ENCODE peak calls at places on chromosomes 12 and 14, in four cellular contexts. L is HepG2, V is GM12878, S is Panc1. N is an unnamed sample.

GRCh38 chr12:54959291-54960018 is 25.1 kb downstream of the TESPA1 start:
- ATAC-seq in L (no peak), V (peak; percentile 93), S (no peak), N (no peak)

GRCh38 chr14:55514819-55515470 is 65.1 kb upstream of the KTN1 start:
- ATAC-seq in L (no peak), V (no peak), S (peak; percentile 91), N (no peak)

GRCh38 chr12:107079172-107080011 is 14.0 kb downstream of the CRY1 start:
- ATAC-seq in L (no peak), V (peak; percentile 78), S (no peak), N (no peak)

GRCh38 chr14:36498938-36499337 is 21.1 kb downstream of the NKX2-1 start:
- ATAC-seq in L (no peak), V (no peak), S (no peak), N (no peak)

GRCh38 chr14:66568220-66568619 is 60.3 kb downstream of the GPHN start:
- ATAC-seq in L (no peak), V (no peak), S (no peak), N (no peak)

GRCh38 chr12:32885831-32886230 is 10.7 kb downstream of the PKP2 start:
- ATAC-seq in L (no peak), V (no peak), S (no peak), N (no peak)

GRCh38 chr14:32509632-32510187 is 180.6 kb downstream of the AKAP6 start:
- ATAC-seq in L (peak; percentile 76), V (no peak), S (no peak), N (peak; percentile 93)

GRCh38 chr12:108180255-108181094 is 51.4 kb downstream of the WSCD2 start:
- ATAC-seq in L (no peak), V (peak; percentile 95), S (no peak), N (no peak)

GRCh38 chr12:4562034-4562657 is at the start of gene DYRK4:
- ATAC-seq in L (peak; percentile 99), V (no peak), S (peak; percentile 74), N (peak; percentile 88)

GRCh38 chr14:96206461-96206860 is 1.8 kb downstream of the BDKRB2 start:
- ATAC-seq in L (no peak), V (no peak), S (no peak), N (no peak)

GRCh38 chr14:55383039-55383438 is 28.6 kb downstream of the ATG14 start:
- ATAC-seq in L (no peak), V (no peak), S (no peak), N (no peak)

GRCh38 chr12:81167694-81168093 is 89.8 kb downstream of the ACSS3 start:
- ATAC-seq in L (no peak), V (no peak), S (no peak), N (no peak)

GRCh38 chr14:27391331-27391730 is 793.5 kb upstream of the NOVA1 start:
- ATAC-seq in L (no peak), V (no peak), S (no peak), N (no peak)

GRCh38 chr14:29926701-29927595 is 699 bp downstream of the PRKD1 start:
- ATAC-seq in L (peak; percentile 86), V (no peak), S (peak; percentile 69), N (peak; percentile 57)

GRCh38 chr12:105748806-105749600 is 389.8 kb downstream of the NUAK1 start:
- ATAC-seq in L (no peak), V (no peak), S (no peak), N (peak; percentile 48)

GRCh38 chr14:32327255-32327961 is 1.7 kb upstream of the AKAP6 start:
- ATAC-seq in L (peak; percentile 34), V (no peak), S (no peak), N (no peak)

GRCh38 chr12:2212971-2213869 is 160.4 kb downstream of the CACNA1C start:
- ATAC-seq in L (no peak), V (no peak), S (no peak), N (peak; percentile 35)

GRCh38 chr12:47773858-47774580 is 981 bp downstream of the SLC48A1 start:
- ATAC-seq in L (peak; percentile 40), V (no peak), S (no peak), N (no peak)

GRCh38 chr14:28676481-28676880 is 90.1 kb upstream of the FOXG1 start:
- ATAC-seq in L (no peak), V (no peak), S (peak; percentile 84), N (no peak)

GRCh38 chr14:95835331-95835730 is 41.3 kb upstream of the TUNAR start:
- ATAC-seq in L (no peak), V (peak; percentile 20), S (no peak), N (no peak)

GRCh38 chr14:74763803-74764531 is 851 bp downstream of the YLPM1 start:
- ATAC-seq in L (peak; percentile 6), V (peak; percentile 3), S (peak; percentile 10), N (no peak)

GRCh38 chr12:87813476-87814234 is 215.5 kb downstream of the C12orf50 start:
- ATAC-seq in L (no peak), V (no peak), S (peak; percentile 76), N (no peak)

GRCh38 chr12:23431006-23431405 is 518.5 kb downstream of the SOX5 start:
- ATAC-seq in L (no peak), V (no peak), S (no peak), N (no peak)

GRCh38 chr12:10249690-10250455 is 37.2 kb downstream of the GABARAPL1 start:
- ATAC-seq in L (no peak), V (no peak), S (no peak), N (no peak)

GRCh38 chr12:75720807-75721206 is 209.4 kb upstream of the KRR1 start:
- ATAC-seq in L (peak; percentile 54), V (no peak), S (peak; percentile 72), N (no peak)

GRCh38 chr14:21103710-21104447 is 3.0 kb downstream of the TMEM253 start:
- ATAC-seq in L (peak; percentile 83), V (peak; percentile 93), S (peak; percentile 95), N (peak; percentile 96)

GRCh38 chr12:65474831-65475230 is 196.3 kb downstream of the MSRB3 start:
- ATAC-seq in L (no peak), V (no peak), S (no peak), N (no peak)

GRCh38 chr14:52061380-52061779 is 7.5 kb downstream of the NID2 start:
- ATAC-seq in L (no peak), V (no peak), S (no peak), N (peak; percentile 67)

GRCh38 chr12:53062977-53063707 is 13.3 kb downstream of the TNS2 start:
- ATAC-seq in L (no peak), V (no peak), S (no peak), N (no peak)
- TF ChIP-seq POLR2AphosphoS5 in L (no peak), V (no peak), S (no peak), N (no peak)

GRCh38 chr12:11882301-11883019 is 188.3 kb upstream of the BCL2L14 start:
- ATAC-seq in L (no peak), V (peak; percentile 82), S (no peak), N (no peak)
- H3K4me1 ChIP-seq in L (peaks cover 70% of the 10 kb centered on the region), V (peaks cover 26% of the 10 kb centered on the region), S (no peaks in the 10 kb centered on the region), N (peaks cover 14% of the 10 kb centered on the region)

DNA sequence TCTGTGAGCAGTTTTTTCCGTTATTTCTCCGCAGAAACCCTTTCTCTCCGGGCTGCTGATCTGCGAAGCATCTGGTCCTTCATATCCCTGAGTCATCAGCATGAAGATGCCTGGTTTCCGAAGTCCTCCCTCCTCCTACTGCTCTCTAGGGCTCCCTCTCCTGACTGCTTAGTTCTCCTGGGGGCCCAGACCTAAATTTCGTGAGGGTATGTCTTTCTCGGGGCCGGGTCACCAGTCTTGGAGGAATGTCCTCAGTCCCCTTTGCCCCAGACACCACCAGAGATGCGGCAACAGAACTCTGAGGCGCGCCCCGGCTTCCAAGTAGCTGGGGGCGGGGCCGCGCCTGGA is 622 bp upstream of the BICDL1 start:
- ATAC-seq in L (peak; percentile 23), V (peak; percentile 5), S (peak; percentile 64), N (no peak)
- TF ChIP-seq POLR2AphosphoS5 in L (no peak), V (no peak), S (no peak), N (no peak)

GRCh38 chr12:48982397-48983080 is 4.4 kb downstream of the WNT1 start:
- ATAC-seq in L (no peak), V (no peak), S (no peak), N (no peak)

GRCh38 chr12:48986720-48987291 is 8.7 kb downstream of the WNT1 start:
- ATAC-seq in L (no peak), V (no peak), S (no peak), N (no peak)

GRCh38 chr12:48985901-48986300 is 7.8 kb downstream of the WNT1 start:
- ATAC-seq in L (no peak), V (no peak), S (no peak), N (no peak)

GRCh38 chr12:48988030-48988649 is 10.0 kb downstream of the WNT1 start:
- ATAC-seq in L (peak; percentile 82), V (peak; percentile 87), S (peak; percentile 65), N (peak; percentile 44)

GRCh38 chr12:48985475-48985897 is 7.4 kb downstream of the WNT1 start:
- ATAC-seq in L (no peak), V (no peak), S (no peak), N (no peak)
- H3K4me1 ChIP-seq in L (peaks cover 8% of the 10 kb centered on the region), V (peaks cover 5% of the 10 kb centered on the region), S (no peaks in the 10 kb centered on the region), N (no peaks in the 10 kb centered on the region)

DNA sequence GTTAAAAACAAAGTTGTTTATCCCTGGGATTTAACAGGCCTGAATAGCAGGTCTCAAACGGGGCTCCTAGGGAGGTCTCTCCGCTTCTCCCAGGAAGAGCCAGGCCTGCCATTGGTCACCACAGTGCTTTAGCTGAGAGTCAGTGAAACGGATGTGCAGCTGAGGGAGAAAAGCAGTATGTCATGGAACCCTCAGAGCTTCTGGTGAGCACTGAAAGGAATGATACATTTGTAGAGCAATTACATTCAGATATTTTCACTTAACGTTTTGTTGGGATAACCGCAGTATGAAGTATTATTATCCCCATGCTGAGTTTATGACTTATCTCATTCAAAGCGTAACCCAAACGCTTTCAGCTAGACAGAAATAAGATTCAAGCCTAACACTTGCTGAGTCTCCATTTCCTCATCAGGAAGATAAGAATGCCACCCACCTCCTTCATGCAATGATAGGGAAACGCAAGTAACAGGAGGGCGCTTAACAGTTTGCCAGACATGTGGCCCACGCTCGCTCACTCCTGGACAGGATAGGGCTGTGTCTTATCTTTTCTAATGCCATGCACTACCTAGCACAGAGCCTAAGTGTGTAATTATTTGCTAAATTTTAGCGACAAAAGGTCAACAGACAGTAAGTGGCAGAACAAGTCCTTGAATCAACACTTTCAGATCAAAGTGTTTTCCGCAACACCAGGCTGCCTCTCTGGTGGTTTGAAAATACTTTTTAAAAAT is 28.2 kb downstream of the DAD1 start:
- ATAC-seq in L (peak; percentile 62), V (no peak), S (no peak), N (no peak)
- TF ChIP-seq POLR2AphosphoS5 in L (peak; percentile 27), V (peak; percentile 8), S (no peak), N (no peak)

DNA sequence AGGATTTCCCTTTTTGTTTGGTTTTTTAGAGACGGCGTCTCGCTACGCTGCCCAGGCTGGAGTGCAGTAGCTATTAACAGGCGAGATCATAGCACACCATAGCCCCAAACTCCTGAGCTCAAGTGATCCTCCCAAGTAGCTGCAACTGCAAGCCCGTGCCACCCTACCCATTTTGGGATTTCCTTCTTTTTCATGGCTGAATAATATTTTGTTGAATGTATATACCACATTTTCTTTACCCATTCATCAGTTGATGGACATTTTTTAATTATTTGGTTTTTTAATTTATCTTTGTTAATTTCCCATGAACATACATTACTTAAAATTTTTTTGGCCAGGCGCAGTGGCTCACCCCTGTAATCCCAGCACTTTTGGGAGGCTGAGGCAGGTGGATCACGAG is 15.2 kb downstream of the PITPNM2 start:
- ATAC-seq in L (no peak), V (no peak), S (no peak), N (no peak)
- H3K4me1 ChIP-seq in L (peaks cover 36% of the 10 kb centered on the region), V (no peaks in the 10 kb centered on the region), S (peaks cover 38% of the 10 kb centered on the region), N (peaks cover 19% of the 10 kb centered on the region)

N was measured in gastroesophageal sphincter.